ENCODE peak calls at places on chromosomes 13 and 19, in four cellular contexts. U is ELR; Z is BE2C; L is activated effector memory CD4-positive, alpha-beta T cell treated with anti-CD3 and anti-CD28 coated beads, Interleukin-2, amount 50 U/mL, for 16 hours. G is an unnamed sample.

GRCh38 chr19:40777795-40778044 is 327 bp upstream of the RAB4B start:
- DNase-seq in Z (no peak), L (no peak), U (no peak), G (no peak)

GRCh38 chr13:113209336-113209879 is at the start of gene CUL4A:
- DNase-seq in Z (peak), U (peak), L (peak), G (peak)

GRCh38 chr13:20173121-20173746 is 12.4 kb upstream of the GJA3 start:
- DNase-seq in Z (no peak), U (no peak), L (no peak), G (peak)

GRCh38 chr13:46914341-46914740 is 17.5 kb upstream of the HTR2A start:
- DNase-seq in L (no peak), U (no peak), Z (no peak), G (no peak)

GRCh38 chr13:67481445-67481844 is 251.3 kb upstream of the PCDH9 start:
- DNase-seq in Z (no peak), L (no peak), U (no peak), G (no peak)

GRCh38 chr19:33440682-33441081 is 67.2 kb downstream of the CEBPG start:
- DNase-seq in L (peak), Z (no peak), U (no peak), G (no peak)

GRCh38 chr13:110381029-110381360 is 73.9 kb downstream of the COL4A2 start:
- DNase-seq in L (no peak), U (no peak), Z (no peak), G (no peak)

GRCh38 chr19:47587295-47587694 is 14.3 kb upstream of the ZNF541 start:
- DNase-seq in U (peak), L (no peak), Z (no peak), G (peak)

GRCh38 chr19:55638864-55639359 is 1.9 kb upstream of the ZNF580 start:
- DNase-seq in L (peak), Z (peak), U (peak), G (peak)

GRCh38 chr19:47573076-47574026 is at the start of gene ZNF541:
- DNase-seq in Z (no peak), U (no peak), L (peak), G (peak)

GRCh38 chr19:19274146-19274545 is 1.0 kb upstream of the TM6SF2 start:
- DNase-seq in L (no peak), Z (no peak), U (no peak), G (no peak)

G was measured in GM23248.